ENCODE peak calls at places on chromosomes 1 and 21, in four cellular contexts. I is neural progenitor cell; Y is naive thymus-derived CD4-positive, alpha-beta T cell; K is CD8-positive, alpha-beta T cell. V is an unnamed sample. For H3K9me3, the result is how much of the 10 kb centered on the place peaks cover.

GRCh38 chr1:160637821-160638539 is 8.9 kb downstream of the SLAMF1 start:
- DNase-seq in Y (no peak), K (peak), I (no peak), V (no peak)

GRCh38 chr1:236129315-236129714 is 13.0 kb upstream of the GPR137B start:
- DNase-seq in I (peak), Y (no peak), K (no peak), V (no peak)

GRCh38 chr21:24514081-24514733 is 1093.1 kb downstream of the MRPL39 start:
- DNase-seq in K (no peak), I (no peak), Y (no peak), V (no peak)

GRCh38 chr21:32813265-32813903 is 41.8 kb upstream of the PAXBP1 start:
- DNase-seq in K (no peak), I (peak), Y (no peak), V (no peak)

GRCh38 chr1:168918860-168919741 is 187.4 kb upstream of the ATP1B1 start:
- DNase-seq in Y (no peak), K (no peak), I (peak), V (no peak)

GRCh38 chr1:235808226-235808625 is 58.5 kb downstream of the LYST start:
- DNase-seq in Y (no peak), K (no peak), I (no peak), V (no peak)

GRCh38 chr1:46174448-46175231 is at the start of gene TSPAN1:
- DNase-seq in K (no peak), Y (no peak), I (no peak), V (no peak)

GRCh38 chr1:155598842-155599331 is 11.1 kb upstream of the MSTO1 start:
- DNase-seq in I (peak), K (no peak), Y (no peak), V (no peak)

GRCh38 chr1:109198043-109198695 is 15.5 kb upstream of the SARS1 start:
- DNase-seq in I (no peak), Y (no peak), K (no peak), V (no peak)

GRCh38 chr1:242523968-242524570 is 428 bp downstream of the PLD5 start:
- DNase-seq in Y (peak), K (no peak), I (peak), V (no peak)

GRCh38 chr1:178580096-178580495 is 67.2 kb downstream of the TEX35 start:
- DNase-seq in Y (no peak), I (no peak), K (no peak), V (no peak)

GRCh38 chr1:57061369-57061768 is 95.6 kb upstream of the C8B start:
- DNase-seq in I (no peak), K (no peak), Y (no peak), V (no peak)

GRCh38 chr1:183278736-183279591 is 92.9 kb downstream of the LAMC2 start:
- DNase-seq in Y (no peak), I (no peak), K (no peak), V (no peak)

GRCh38 chr1:31576743-31577455 is 584 bp downstream of the TINAGL1 start:
- DNase-seq in Y (no peak), I (no peak), K (no peak), V (no peak)

GRCh38 chr21:39451332-39452206 is at the start of gene SH3BGR:
- DNase-seq in I (peak), Y (no peak), K (no peak), V (no peak)

GRCh38 chr21:42833439-42833815 is 45.9 kb downstream of the WDR4 start:
- DNase-seq in K (peak), Y (peak), I (peak), V (no peak)

GRCh38 chr1:147272042-147272441 is 29.6 kb downstream of the CHD1L start:
- DNase-seq in K (no peak), Y (no peak), I (no peak), V (no peak)

GRCh38 chr1:102191723-102192122 is 195.0 kb upstream of the OLFM3 start:
- DNase-seq in I (peak), K (no peak), Y (no peak), V (no peak)

GRCh38 chr1:217419152-217419551 is 211.7 kb downstream of the GPATCH2 start:
- DNase-seq in K (no peak), Y (no peak), I (no peak), V (no peak)

GRCh38 chr1:170700842-170701305 is 36.9 kb downstream of the PRRX1 start:
- DNase-seq in K (no peak), I (no peak), Y (no peak), V (no peak)

GRCh38 chr1:84957956-84958355 is 39.0 kb downstream of the MCOLN2 start:
- DNase-seq in I (no peak), K (no peak), Y (no peak), V (no peak)

GRCh38 chr1:66309006-66309741 is 224.8 kb upstream of the SGIP1 start:
- DNase-seq in Y (no peak), K (no peak), I (no peak), V (no peak)

GRCh38 chr1:161399257-161399998 is 31.8 kb upstream of the CFAP126 start:
- DNase-seq in I (peak), Y (peak), K (peak), V (no peak)

GRCh38 chr1:181479137-181479745 is 4.1 kb upstream of the CACNA1E start:
- DNase-seq in I (peak), K (no peak), Y (no peak), V (peak)

GRCh38 chr1:57517587-57518397 is 93.9 kb upstream of the DAB1 start:
- DNase-seq in K (no peak), Y (no peak), I (peak), V (no peak)

GRCh38 chr1:214102907-214103306 is 115.1 kb downstream of the PROX1 start:
- DNase-seq in I (peak), Y (no peak), K (no peak), V (no peak)

GRCh38 chr1:198559362-198559761 is 18.9 kb upstream of the ATP6V1G3 start:
- DNase-seq in K (no peak), I (no peak), Y (no peak), V (no peak)

GRCh38 chr1:155073377-155074272 is 5.0 kb upstream of the EFNA3 start:
- DNase-seq in I (no peak), Y (no peak), K (no peak), V (no peak)

GRCh38 chr1:10960406-10960805 is 52.0 kb upstream of the TARDBP start:
- DNase-seq in Y (no peak), I (no peak), K (no peak), V (no peak)

GRCh38 chr1:109894823-109895719 is 15.6 kb upstream of the CSF1 start:
- DNase-seq in Y (no peak), K (no peak), I (no peak), V (no peak)

DNA sequence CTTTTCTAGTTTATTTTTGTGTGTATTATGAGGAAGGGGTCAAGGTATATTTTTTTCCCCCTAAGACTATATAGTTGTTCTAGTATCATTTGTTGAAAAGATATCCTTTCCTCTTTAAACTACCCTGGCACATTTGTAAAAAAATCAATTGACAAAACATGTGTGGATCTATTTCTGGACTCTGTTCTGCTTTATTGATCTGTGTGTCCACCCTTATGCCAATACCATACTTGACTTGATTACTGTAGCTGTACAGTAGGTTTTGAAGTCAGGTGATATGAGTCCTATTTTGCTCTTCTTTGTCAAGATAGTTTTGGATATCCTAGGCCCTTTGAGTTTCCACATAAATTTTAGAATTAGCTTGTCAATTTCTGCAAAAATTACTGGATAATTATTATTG is 21.2 kb upstream of the SOX13 start:
- DNase-seq in I (no peak), Y (no peak), K (no peak), V (no peak)
- H3K9me3 ChIP-seq in I (under half), Y (under half), K (under half), V (under half)

GRCh38 chr21:19695796-19696195 is 1292.2 kb upstream of the TMPRSS15 start:
- DNase-seq in K (no peak), I (no peak), Y (no peak), V (no peak)
- H3K9me3 ChIP-seq in K (under half), I (under half), Y (under half), V (under half)

GRCh38 chr1:4366091-4366490 is 288.3 kb upstream of the AJAP1 start:
- DNase-seq in I (no peak), Y (no peak), K (no peak), V (no peak)

GRCh38 chr1:4367230-4367629 is 287.2 kb upstream of the AJAP1 start:
- DNase-seq in I (no peak), K (no peak), Y (no peak), V (no peak)

GRCh38 chr1:4362314-4363044 is 291.9 kb upstream of the AJAP1 start:
- DNase-seq in I (no peak), K (no peak), Y (no peak), V (no peak)
- H3K9me3 ChIP-seq in I (under half), K (under half), Y (under half), V (under half)

GRCh38 chr1:200874694-200875093 is 1.9 kb downstream of the GPR25 start:
- DNase-seq in K (no peak), I (no peak), Y (no peak), V (no peak)

GRCh38 chr1:200875416-200875815 is 2.6 kb downstream of the GPR25 start:
- DNase-seq in K (no peak), Y (no peak), I (no peak), V (no peak)

GRCh38 chr1:200873116-200873670 is 412 bp downstream of the GPR25 start:
- DNase-seq in K (no peak), I (no peak), Y (no peak), V (no peak)

GRCh38 chr1:200872446-200873115 is at the start of gene GPR25:
- DNase-seq in K (no peak), Y (no peak), I (no peak), V (no peak)

GRCh38 chr1:200873671-200874397 is 1.1 kb downstream of the GPR25 start:
- DNase-seq in K (no peak), Y (no peak), I (no peak), V (no peak)
- H3K9me3 ChIP-seq in K (under half), Y (under half), I (under half), V (under half)

GRCh38 chr1:86922445-86922844 is 8.0 kb downstream of the HS2ST1 start:
- DNase-seq in K (no peak), I (no peak), Y (no peak), V (no peak)

GRCh38 chr1:86924324-86924960 is 10.0 kb downstream of the HS2ST1 start:
- DNase-seq in K (no peak), I (no peak), Y (no peak), V (no peak)

GRCh38 chr1:86925742-86926141 is 11.3 kb downstream of the HS2ST1 start:
- DNase-seq in Y (no peak), K (no peak), I (no peak), V (no peak)

GRCh38 chr1:86928819-86929218 is 14.4 kb downstream of the HS2ST1 start:
- DNase-seq in I (no peak), Y (no peak), K (no peak), V (no peak)

DNA sequence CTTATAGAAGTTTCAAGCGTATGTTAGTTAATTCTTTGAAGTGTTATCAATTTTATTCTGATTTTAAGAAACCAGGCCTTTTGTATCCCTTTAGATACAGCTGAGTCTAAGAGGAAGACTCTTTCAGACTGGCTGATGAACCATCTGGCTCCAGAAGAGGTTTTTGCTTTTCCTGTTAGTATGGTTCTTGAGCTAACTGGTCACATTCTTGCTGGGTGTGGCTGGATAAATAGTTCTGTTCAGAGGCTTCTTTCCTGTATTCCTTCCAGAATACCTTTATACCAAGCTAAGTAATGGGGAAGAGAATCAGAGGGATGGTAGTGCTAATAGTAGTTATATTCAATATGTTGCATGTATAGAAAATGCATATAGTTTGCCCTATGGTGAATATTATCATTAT is 12.5 kb downstream of the HS2ST1 start:
- DNase-seq in K (no peak), I (no peak), Y (no peak), V (no peak)
- H3K9me3 ChIP-seq in K (under half), I (under half), Y (under half), V (under half)

V was measured in SK-N-MC.